ENCODE peak calls at places on chromosome 21, in six cellular contexts. Q is sigmoid colon; V is OCI-LY7; T is CD8-positive, alpha-beta T cell; B is colonic mucosa; L is tibial artery. S is an unnamed sample.

GRCh38 chr21:41537356-41537755 is 29.4 kb upstream of the TMPRSS2 start:
- DNase-seq in Q (no peak), V (no peak), T (no peak), B (no peak), L (no peak), S (no peak)

GRCh38 chr21:33964706-33965325 is 49.2 kb upstream of the ATP5PO start:
- DNase-seq in Q (no peak), V (no peak), T (no peak), B (no peak), L (no peak), S (no peak)

GRCh38 chr21:32748529-32748928 is 20.7 kb upstream of the SYNJ1 start:
- DNase-seq in Q (no peak), V (no peak), T (no peak), B (no peak), L (no peak), S (no peak)

GRCh38 chr21:28215214-28215954 is 777.3 kb downstream of the LTN1 start:
- DNase-seq in Q (no peak), V (no peak), T (no peak), B (no peak), L (no peak), S (peak)

GRCh38 chr21:32320726-32321125 is 22.1 kb downstream of the MRAP start:
- DNase-seq in Q (no peak), V (no peak), T (no peak), B (no peak), L (no peak), S (no peak)

GRCh38 chr21:24895885-24896734 is 711.2 kb downstream of the MRPL39 start:
- DNase-seq in Q (no peak), V (no peak), T (no peak), B (no peak), L (no peak), S (no peak)

GRCh38 chr21:40732998-40733397 is 114.0 kb downstream of the DSCAM start:
- DNase-seq in Q (no peak), V (no peak), T (no peak), B (no peak), L (no peak), S (no peak)

GRCh38 chr21:26007911-26008579 is 162.5 kb downstream of the APP start:
- DNase-seq in Q (no peak), V (no peak), T (no peak), B (no peak), L (no peak), S (no peak)

GRCh38 chr21:33552093-33552998 is 9.5 kb downstream of the SON start:
- DNase-seq in Q (no peak), V (no peak), T (no peak), B (no peak), L (no peak), S (no peak)

GRCh38 chr21:27269646-27270045 is 302.8 kb upstream of the ADAMTS5 start:
- DNase-seq in Q (no peak), V (no peak), T (no peak), B (no peak), L (no peak), S (peak)

GRCh38 chr21:34075760-34076159 is 2.4 kb downstream of the MRPS6 start:
- DNase-seq in Q (no peak), V (no peak), T (no peak), B (no peak), L (no peak), S (no peak)

GRCh38 chr21:38807987-38808386 is 2.3 kb downstream of the ETS2 start:
- DNase-seq in Q (no peak), V (no peak), T (no peak), B (peak), L (no peak), S (no peak)

GRCh38 chr21:37582613-37583012 is 216.0 kb downstream of the DYRK1A start:
- DNase-seq in Q (no peak), V (peak), T (peak), B (no peak), L (no peak), S (no peak)

GRCh38 chr21:42664614-42665013 is 11.2 kb downstream of the PDE9A start:
- DNase-seq in Q (no peak), V (no peak), T (no peak), B (no peak), L (no peak), S (no peak)

GRCh38 chr21:41845310-41846032 is 33.7 kb downstream of the PRDM15 start:
- DNase-seq in Q (peak), V (no peak), T (no peak), B (no peak), L (no peak), S (no peak)

GRCh38 chr21:31221051-31221450 is 123.0 kb downstream of the TIAM1 start:
- DNase-seq in Q (no peak), V (no peak), T (no peak), B (no peak), L (no peak), S (no peak)
- H3K27ac ChIP-seq in Q (no peak), V (no peak), T (no peak), B (no peak), L (no peak), S (no peak)

DNA sequence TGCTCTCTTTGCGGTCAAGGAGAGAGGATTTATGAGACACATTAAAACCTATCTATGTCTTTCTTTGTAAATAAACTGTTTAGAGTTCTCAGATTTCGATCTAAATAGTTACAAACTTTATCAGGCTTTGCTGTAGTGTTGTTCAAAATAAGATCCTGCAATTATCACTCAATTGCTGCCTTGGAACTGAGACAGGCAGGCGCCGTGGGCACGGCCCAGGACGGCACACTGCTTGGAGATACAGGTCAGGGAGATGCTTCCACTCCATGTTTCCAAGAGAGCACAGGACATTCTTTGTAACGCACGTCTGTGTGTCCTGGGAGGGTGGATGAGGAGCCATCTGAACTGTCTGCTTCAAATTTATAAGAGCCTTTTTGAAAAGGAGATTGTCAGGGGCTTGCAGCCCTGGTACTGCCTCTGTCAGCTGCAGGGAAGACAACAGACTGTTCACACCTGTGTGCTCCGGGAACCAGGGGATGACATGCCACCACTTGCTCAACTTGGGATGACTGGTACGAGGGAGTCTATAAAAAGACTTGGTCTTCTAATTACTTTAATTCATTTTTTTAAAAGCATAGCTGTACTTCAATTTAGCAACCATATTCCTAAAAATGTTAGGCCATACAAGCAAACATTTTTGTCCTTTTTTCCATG is 472.9 kb upstream of the RUNX1 start:
- DNase-seq in Q (no peak), V (no peak), T (no peak), B (no peak), L (no peak), S (no peak)
- H3K27ac ChIP-seq in Q (no peak), V (no peak), T (no peak), B (no peak), L (no peak), S (no peak)

GRCh38 chr21:44950016-44950326 is 10.1 kb downstream of the SLX9 start:
- DNase-seq in Q (no peak), V (no peak), T (no peak), B (no peak), L (no peak), S (no peak)
- H3K27ac ChIP-seq in Q (peak), V (no peak), T (no peak), B (no peak), L (peak), S (no peak)

GRCh38 chr21:14384453-14384852 is 1.5 kb upstream of the HSPA13 start:
- DNase-seq in Q (no peak), V (no peak), T (no peak), B (no peak), L (no peak), S (no peak)
- H3K27ac ChIP-seq in Q (peak), V (no peak), T (no peak), B (no peak), L (peak), S (no peak)

GRCh38 chr21:36282568-36283230 is 37.3 kb upstream of the MORC3 start:
- DNase-seq in Q (no peak), V (no peak), T (no peak), B (no peak), L (no peak), S (no peak)
- H3K27ac ChIP-seq in Q (no peak), V (peak), T (no peak), B (no peak), L (no peak), S (no peak)

S was measured in epithelial cell of prostate.